ENCODE peak calls at places on chromosomes 1 and 21, in ten cellular contexts. I, T, E, M, Q, R, A, C, U and P are unnamed samples.

GRCh38 chr1:101993703-101994102 is 3.0 kb downstream of the OLFM3 start:
- DNase-seq in I (no peak), T (no peak), E (no peak), M (no peak), Q (no peak), R (no peak), A (no peak), C (no peak), U (no peak), P (no peak)

GRCh38 chr1:8858112-8858668 is 20.3 kb downstream of the ENO1 start:
- DNase-seq in I (no peak), T (no peak), E (no peak), M (peak), Q (no peak), R (no peak), A (no peak), C (no peak), U (no peak), P (no peak)

GRCh38 chr1:2587860-2588571 is 1.4 kb downstream of the PRXL2B start:
- DNase-seq in I (peak), T (no peak), E (no peak), M (no peak), Q (no peak), R (no peak), A (no peak), C (no peak), U (no peak), P (no peak)

GRCh38 chr1:59684698-59685097 is 130.1 kb upstream of the HOOK1 start:
- DNase-seq in I (no peak), T (no peak), E (no peak), M (no peak), Q (no peak), R (no peak), A (no peak), C (no peak), U (no peak), P (no peak)

GRCh38 chr1:207009945-207010344 is 22.6 kb downstream of the C1orf116 start:
- DNase-seq in I (no peak), T (no peak), E (no peak), M (no peak), Q (no peak), R (no peak), A (no peak), C (no peak), U (no peak), P (no peak)

GRCh38 chr1:88612783-88613182 is 71.3 kb upstream of the PKN2 start:
- DNase-seq in I (no peak), T (peak), E (no peak), M (no peak), Q (no peak), R (no peak), A (no peak), C (no peak), U (no peak), P (no peak)

GRCh38 chr1:70090875-70091274 is 114.5 kb downstream of the LRRC40 start:
- DNase-seq in I (no peak), T (no peak), E (no peak), M (no peak), Q (no peak), R (no peak), A (no peak), C (no peak), U (no peak), P (no peak)

GRCh38 chr1:168932539-168932938 is 174.0 kb upstream of the ATP1B1 start:
- DNase-seq in I (no peak), T (no peak), E (peak), M (no peak), Q (no peak), R (no peak), A (no peak), C (no peak), U (no peak), P (no peak)

GRCh38 chr21:31358148-31358547 is 14.1 kb upstream of the TIAM1 start:
- DNase-seq in I (no peak), T (no peak), E (no peak), M (no peak), Q (no peak), R (no peak), A (no peak), C (no peak), U (no peak), P (no peak)

GRCh38 chr1:168298446-168298845 is 17.8 kb downstream of the TBX19 start:
- DNase-seq in I (no peak), T (no peak), E (no peak), M (no peak), Q (no peak), R (no peak), A (no peak), C (no peak), U (no peak), P (no peak)

GRCh38 chr1:11478571-11479374 is at the start of gene DISP3:
- DNase-seq in I (peak), T (peak), E (no peak), M (peak), Q (no peak), R (no peak), A (peak), C (peak), U (no peak), P (peak)
- TF ChIP-seq POLR2AphosphoS5 in I (peak), T (peak), E (peak), M (peak), Q (no peak), R (no peak), A (peak), C (no peak), U (no peak), P (no peak)

DNA sequence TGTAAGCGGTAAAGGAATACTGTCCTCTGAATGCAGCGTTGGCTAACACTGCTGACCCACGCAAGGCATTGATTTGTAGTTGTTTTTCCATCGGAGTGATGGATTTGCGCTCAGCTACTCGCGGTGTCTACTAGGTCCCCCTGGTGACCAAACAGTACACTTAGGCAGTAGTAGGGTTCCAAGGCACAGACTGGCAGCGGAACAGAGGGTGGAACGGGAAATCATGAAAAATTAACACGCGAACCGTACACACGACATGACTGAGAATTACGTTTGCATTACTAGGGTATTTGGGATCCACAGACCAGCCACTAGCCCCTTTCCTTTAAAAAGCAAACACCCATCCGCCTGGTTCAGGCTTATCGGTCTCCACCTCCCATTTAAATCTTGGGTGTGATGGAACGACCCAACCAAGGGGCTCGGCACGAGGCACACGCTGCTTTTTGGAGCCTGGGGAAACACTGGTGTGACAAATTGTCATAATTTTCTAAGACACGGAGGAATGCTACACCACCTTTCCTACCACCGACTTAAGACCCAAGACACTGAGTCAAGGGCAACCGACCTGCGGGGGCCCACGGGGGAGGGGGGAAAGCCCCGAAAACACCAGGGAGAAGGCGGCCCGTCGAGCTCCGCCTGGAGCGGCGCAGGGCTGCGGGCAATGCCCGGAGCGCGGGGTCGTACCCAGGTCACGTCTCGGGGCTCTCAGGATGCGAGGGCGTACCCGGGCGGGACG is 699 bp downstream of the DIPK1A start:
- DNase-seq in I (peak), T (peak), E (peak), M (peak), Q (no peak), R (peak), A (peak), C (peak), U (peak), P (peak)
- TF ChIP-seq POLR2AphosphoS5 in I (peak), T (no peak), E (no peak), M (no peak), Q (peak), R (peak), A (no peak), C (no peak), U (no peak), P (no peak)

DNA sequence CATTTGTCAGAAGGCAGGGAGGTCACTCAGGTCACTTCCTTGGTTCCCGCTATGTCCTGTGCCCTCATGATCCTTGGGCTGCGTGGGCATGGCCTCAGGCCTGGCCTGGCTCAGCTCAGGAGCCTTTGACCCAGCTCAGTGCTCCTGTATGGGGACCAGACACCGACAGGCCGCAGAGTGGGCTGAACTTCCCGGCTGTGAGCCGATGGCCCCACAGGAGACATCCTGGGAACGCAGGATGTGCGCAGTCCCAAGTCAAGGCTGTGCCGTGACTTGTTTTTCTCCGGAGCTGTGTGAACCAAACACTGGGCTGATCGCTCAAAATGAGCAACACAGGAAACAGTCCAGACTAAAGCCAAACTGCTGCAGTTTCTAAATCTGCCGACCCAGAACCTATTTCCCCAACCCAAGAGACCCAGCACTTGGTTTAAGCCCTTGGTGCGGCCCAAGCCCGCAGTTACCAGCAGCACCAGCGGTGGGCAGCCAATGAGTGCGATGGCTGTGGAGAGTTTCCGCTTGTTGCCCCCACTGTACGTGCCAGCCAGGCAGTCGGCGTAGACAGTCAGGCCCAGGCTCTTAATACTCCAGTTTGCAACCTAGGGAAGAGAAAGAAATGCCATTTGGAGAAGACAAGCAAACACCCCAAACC is 92.3 kb upstream of the GCLM start:
- DNase-seq in I (no peak), T (no peak), E (no peak), M (no peak), Q (no peak), R (no peak), A (no peak), C (no peak), U (no peak), P (no peak)
- TF ChIP-seq POLR2AphosphoS5 in I (no peak), T (no peak), E (no peak), M (no peak), Q (no peak), R (no peak), A (no peak), C (no peak), U (no peak), P (no peak)

GRCh38 chr21:33434770-33435360 is 31.7 kb downstream of the IFNGR2 start:
- DNase-seq in I (no peak), T (no peak), E (no peak), M (peak), Q (no peak), R (no peak), A (no peak), C (no peak), U (no peak), P (peak)
- TF ChIP-seq POLR2AphosphoS5 in I (no peak), T (no peak), E (no peak), M (no peak), Q (peak), R (peak), A (no peak), C (no peak), U (no peak), P (no peak)

DNA sequence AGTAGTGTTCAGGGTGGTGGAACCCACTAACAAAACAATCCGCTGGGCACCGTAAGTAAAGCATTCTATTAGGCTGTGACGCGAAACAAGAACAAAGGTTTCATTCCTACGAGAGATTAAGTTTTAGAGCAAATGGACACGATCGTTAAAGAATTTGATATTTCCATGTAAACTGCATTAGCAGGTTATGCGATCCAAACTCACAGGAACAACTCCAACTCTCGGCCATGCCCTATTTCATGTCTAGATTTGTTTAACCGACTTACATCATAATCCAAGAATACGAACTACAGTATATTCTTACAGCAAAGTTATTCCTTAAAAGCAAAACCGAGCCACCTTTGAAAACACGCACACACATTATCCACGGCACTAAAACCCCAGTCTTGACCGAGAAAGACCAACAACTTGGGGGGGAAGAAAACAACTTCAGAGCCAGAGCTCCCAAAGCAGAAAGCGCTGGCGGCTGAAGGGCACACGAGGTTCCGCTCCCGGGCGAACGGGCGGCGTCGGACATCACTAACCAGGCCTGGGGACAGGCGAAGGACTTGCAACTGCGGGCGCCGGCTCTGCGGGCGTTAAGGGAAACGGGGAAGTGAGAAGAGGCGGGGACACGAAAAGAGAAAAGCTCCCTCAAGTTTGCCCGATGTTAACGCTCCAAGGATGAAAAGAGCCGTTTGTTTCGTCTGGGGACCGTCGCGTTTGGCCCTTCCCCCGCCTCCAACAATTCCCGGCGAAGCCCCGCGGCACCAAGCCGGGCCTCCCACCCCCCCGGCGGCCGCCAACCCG is 725 bp downstream of the B3GALNT2 start:
- DNase-seq in I (peak), T (no peak), E (no peak), M (peak), Q (no peak), R (peak), A (peak), C (no peak), U (peak), P (no peak)
- TF ChIP-seq POLR2AphosphoS5 in I (no peak), T (no peak), E (no peak), M (no peak), Q (no peak), R (peak), A (no peak), C (no peak), U (no peak), P (no peak)

DNA sequence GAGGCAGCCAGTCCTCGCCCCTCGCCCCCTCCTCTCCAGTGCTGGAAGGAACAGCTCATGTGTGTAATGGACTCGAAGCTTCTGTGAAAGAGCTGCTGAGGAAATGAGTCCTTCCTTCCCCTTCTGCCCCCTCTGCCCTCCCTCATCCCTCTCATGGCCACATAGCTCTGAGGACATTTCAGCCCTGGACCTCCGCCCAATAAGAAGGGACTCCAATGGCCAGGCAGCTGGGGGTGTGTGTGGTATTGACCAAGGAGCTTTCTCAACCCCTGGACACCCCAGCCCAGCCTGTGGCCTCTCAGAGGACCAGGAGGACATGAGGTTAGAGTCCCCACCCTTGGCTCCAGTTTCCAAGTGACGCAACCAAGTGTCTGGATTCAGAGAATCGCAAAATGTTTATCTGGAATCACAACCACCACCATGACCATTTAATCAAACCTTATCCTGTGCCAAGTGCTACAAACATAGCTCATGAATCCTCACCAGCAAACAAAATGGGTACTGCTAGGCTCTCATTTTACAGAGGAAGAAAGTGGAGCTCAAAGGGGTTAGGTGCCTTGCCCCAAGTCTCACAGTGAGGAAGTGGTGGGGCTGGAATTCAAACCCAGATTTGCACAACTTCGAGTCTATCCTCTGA is 47.8 kb upstream of the ECE1 start:
- DNase-seq in I (peak), T (no peak), E (no peak), M (peak), Q (peak), R (peak), A (no peak), C (no peak), U (peak), P (no peak)
- TF ChIP-seq POLR2AphosphoS5 in I (peak), T (no peak), E (no peak), M (no peak), Q (peak), R (peak), A (no peak), C (no peak), U (no peak), P (no peak)

GRCh38 chr21:14699433-14700410 is 153.6 kb upstream of the SAMSN1 start:
- DNase-seq in I (no peak), T (no peak), E (no peak), M (no peak), Q (no peak), R (no peak), A (no peak), C (no peak), U (no peak), P (no peak)
- TF ChIP-seq POLR2AphosphoS5 in I (no peak), T (no peak), E (no peak), M (no peak), Q (no peak), R (no peak), A (no peak), C (no peak), U (no peak), P (no peak)